ENCODE peak calls at places on chromosomes 1 and 21, in ten cellular contexts. Z is neural progenitor cell, Y is sigmoid colon, O is adrenal gland, V is GM23248, D is stomach, R is psoas muscle, B is small intestine, F is IMR-90, I is aorta. Q is an unnamed sample. For H3K36me3, the result is how much of the 10 kb centered on the place peaks cover.

GRCh38 chr1:225707824-225708223 is 54.9 kb upstream of the ENAH start:
- DNase-seq in Z (no peak), Y (no peak), O (no peak), V (no peak), D (no peak), R (no peak), B (no peak), F (no peak), I (no peak), Q (no peak)

GRCh38 chr1:163824006-163824405 is 502.3 kb downstream of the NUF2 start:
- DNase-seq in Z (no peak), Y (peak), O (no peak), V (peak), D (no peak), R (no peak), B (no peak), F (peak), I (peak), Q (no peak)

GRCh38 chr1:158649052-158649451 is 37.5 kb downstream of the SPTA1 start:
- DNase-seq in Z (no peak), Y (no peak), O (no peak), V (no peak), D (no peak), R (no peak), B (no peak), F (no peak), I (no peak), Q (no peak)

GRCh38 chr1:18597159-18598042 is 33.2 kb upstream of the PAX7 start:
- DNase-seq in Z (peak), Y (peak), O (peak), V (peak), D (peak), R (peak), B (peak), F (peak), I (no peak), Q (peak)

GRCh38 chr1:29782846-29783500 is 546.7 kb downstream of the PTPRU start:
- DNase-seq in Z (no peak), Y (no peak), O (peak), V (no peak), D (no peak), R (no peak), B (no peak), F (no peak), I (no peak), Q (no peak)

GRCh38 chr1:21318714-21319159 is 28.5 kb upstream of the ECE1 start:
- DNase-seq in Z (no peak), Y (peak), O (peak), V (peak), D (peak), R (peak), B (no peak), F (peak), I (peak), Q (peak)

GRCh38 chr1:186828612-186829542 is at the start of gene PLA2G4A:
- DNase-seq in Z (peak), Y (peak), O (peak), V (peak), D (peak), R (no peak), B (peak), F (peak), I (peak), Q (peak)

GRCh38 chr1:221643404-221644175 is 98.3 kb downstream of the DUSP10 start:
- DNase-seq in Z (no peak), Y (no peak), O (no peak), V (no peak), D (no peak), R (no peak), B (no peak), F (no peak), I (no peak), Q (no peak)

GRCh38 chr1:239386453-239387303 is at the start of gene CHRM3:
- DNase-seq in Z (peak), Y (peak), O (peak), V (peak), D (peak), R (peak), B (peak), F (no peak), I (peak), Q (peak)

GRCh38 chr1:228087771-228088251 is 5.3 kb downstream of the ARF1 start:
- DNase-seq in Z (no peak), Y (peak), O (no peak), V (peak), D (no peak), R (peak), B (no peak), F (peak), I (peak), Q (peak)

GRCh38 chr1:47298025-47298699 is 15.8 kb downstream of the STIL start:
- DNase-seq in Z (no peak), Y (no peak), O (no peak), V (peak), D (no peak), R (no peak), B (no peak), F (no peak), I (no peak), Q (no peak)

GRCh38 chr1:12617901-12618660 is at the start of gene DHRS3:
- DNase-seq in Z (peak), Y (peak), O (peak), V (peak), D (peak), R (peak), B (peak), F (peak), I (peak), Q (peak)

GRCh38 chr1:8847990-8848389 is 30.5 kb downstream of the ENO1 start:
- DNase-seq in Z (no peak), Y (no peak), O (no peak), V (no peak), D (peak), R (no peak), B (peak), F (no peak), I (no peak), Q (no peak)

GRCh38 chr21:46153259-46154154 is 1.9 kb downstream of the FTCD start:
- DNase-seq in Z (peak), Y (peak), O (peak), V (peak), D (peak), R (peak), B (peak), F (no peak), I (peak), Q (peak)

GRCh38 chr1:165763442-165763841 is 5.2 kb downstream of the TMCO1 start:
- DNase-seq in Z (no peak), Y (no peak), O (no peak), V (no peak), D (no peak), R (no peak), B (no peak), F (no peak), I (no peak), Q (no peak)

GRCh38 chr1:190908691-190909090 is 431.0 kb upstream of the BRINP3 start:
- DNase-seq in Z (no peak), Y (no peak), O (no peak), V (peak), D (no peak), R (no peak), B (no peak), F (peak), I (no peak), Q (no peak)

GRCh38 chr1:162387226-162388082 is 5.9 kb downstream of the C1orf226 start:
- DNase-seq in Z (peak), Y (no peak), O (no peak), V (no peak), D (no peak), R (no peak), B (no peak), F (no peak), I (no peak), Q (no peak)

GRCh38 chr1:109208847-109209463 is 4.8 kb upstream of the SARS1 start:
- DNase-seq in Z (no peak), Y (no peak), O (peak), V (peak), D (no peak), R (no peak), B (peak), F (peak), I (no peak), Q (no peak)

GRCh38 chr1:109206324-109206723 is 7.4 kb upstream of the SARS1 start:
- DNase-seq in Z (no peak), Y (no peak), O (no peak), V (no peak), D (no peak), R (no peak), B (no peak), F (peak), I (no peak), Q (no peak)

GRCh38 chr1:109210058-109210457 is 3.7 kb upstream of the SARS1 start:
- DNase-seq in Z (no peak), Y (no peak), O (no peak), V (no peak), D (no peak), R (no peak), B (no peak), F (no peak), I (no peak), Q (no peak)

GRCh38 chr1:109207472-109208103 is 6.1 kb upstream of the SARS1 start:
- DNase-seq in Z (no peak), Y (no peak), O (peak), V (no peak), D (no peak), R (no peak), B (no peak), F (no peak), I (no peak), Q (no peak)

DNA sequence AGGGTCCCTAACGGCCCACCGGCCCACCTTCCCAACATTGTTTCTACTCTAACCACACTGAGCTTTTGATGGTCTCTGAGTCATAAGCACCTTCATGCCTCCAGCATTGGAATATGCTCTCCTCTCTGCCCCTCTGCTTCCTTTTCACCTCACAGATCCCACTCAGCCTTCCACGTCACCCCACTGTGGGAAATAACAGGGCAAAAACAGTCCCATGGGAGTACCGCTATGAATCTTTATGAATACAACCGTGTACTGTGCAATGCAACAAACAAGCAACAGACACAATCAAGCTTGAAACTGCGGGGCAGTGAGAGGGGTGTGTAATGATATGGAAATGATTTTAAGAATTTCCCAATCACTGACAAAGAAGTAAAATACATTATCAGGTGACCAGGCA is 5.3 kb upstream of the SARS1 start:
- DNase-seq in Z (no peak), Y (no peak), O (peak), V (no peak), D (no peak), R (no peak), B (no peak), F (no peak), I (no peak), Q (no peak)
- H3K4me3 ChIP-seq in Z (no peak), Y (no peak), O (no peak), V (no peak), D (no peak), R (no peak), B (no peak), F (no peak), I (no peak), Q (no peak)

GRCh38 chr1:2375246-2375922 is 16.0 kb downstream of the MORN1 start:
- DNase-seq in Z (no peak), Y (no peak), O (no peak), V (no peak), D (no peak), R (peak), B (peak), F (no peak), I (peak), Q (peak)

GRCh38 chr1:2377751-2378440 is 13.5 kb downstream of the MORN1 start:
- DNase-seq in Z (no peak), Y (peak), O (no peak), V (no peak), D (no peak), R (peak), B (no peak), F (no peak), I (peak), Q (no peak)

GRCh38 chr1:2376931-2377672 is 14.3 kb downstream of the MORN1 start:
- DNase-seq in Z (no peak), Y (peak), O (no peak), V (no peak), D (no peak), R (peak), B (no peak), F (no peak), I (peak), Q (no peak)

GRCh38 chr1:2375923-2376260 is 15.5 kb downstream of the MORN1 start:
- DNase-seq in Z (no peak), Y (peak), O (no peak), V (no peak), D (no peak), R (no peak), B (no peak), F (no peak), I (peak), Q (no peak)

GRCh38 chr1:2376261-2376741 is 15.1 kb downstream of the MORN1 start:
- DNase-seq in Z (no peak), Y (peak), O (no peak), V (no peak), D (no peak), R (peak), B (no peak), F (no peak), I (peak), Q (no peak)
- H3K36me3 ChIP-seq in Z (under half), Y (under half), O (under half), V (under half), D (under half), R (under half), B (under half), F (under half), I (under half), Q (under half)

GRCh38 chr1:114262314-114262960 is 108.8 kb upstream of the SYT6 start:
- DNase-seq in Z (no peak), Y (no peak), O (no peak), V (no peak), D (no peak), R (no peak), B (peak), F (no peak), I (no peak), Q (no peak)
- H3K27ac ChIP-seq in Z (peak), Y (no peak), O (no peak), V (no peak), D (no peak), R (no peak), B (no peak), F (no peak), I (no peak), Q (no peak)

GRCh38 chr1:23581219-23581618 is 21.9 kb upstream of the ID3 start:
- DNase-seq in Z (no peak), Y (peak), O (peak), V (no peak), D (no peak), R (peak), B (no peak), F (peak), I (peak), Q (no peak)

GRCh38 chr1:23577056-23577985 is 18.0 kb upstream of the ID3 start:
- DNase-seq in Z (no peak), Y (peak), O (peak), V (peak), D (no peak), R (no peak), B (peak), F (peak), I (peak), Q (no peak)

GRCh38 chr1:23576338-23577055 is 17.2 kb upstream of the ID3 start:
- DNase-seq in Z (no peak), Y (no peak), O (no peak), V (peak), D (no peak), R (no peak), B (no peak), F (no peak), I (no peak), Q (no peak)

GRCh38 chr1:23578997-23579363 is 19.7 kb upstream of the ID3 start:
- DNase-seq in Z (no peak), Y (no peak), O (no peak), V (no peak), D (no peak), R (no peak), B (no peak), F (no peak), I (no peak), Q (no peak)

DNA sequence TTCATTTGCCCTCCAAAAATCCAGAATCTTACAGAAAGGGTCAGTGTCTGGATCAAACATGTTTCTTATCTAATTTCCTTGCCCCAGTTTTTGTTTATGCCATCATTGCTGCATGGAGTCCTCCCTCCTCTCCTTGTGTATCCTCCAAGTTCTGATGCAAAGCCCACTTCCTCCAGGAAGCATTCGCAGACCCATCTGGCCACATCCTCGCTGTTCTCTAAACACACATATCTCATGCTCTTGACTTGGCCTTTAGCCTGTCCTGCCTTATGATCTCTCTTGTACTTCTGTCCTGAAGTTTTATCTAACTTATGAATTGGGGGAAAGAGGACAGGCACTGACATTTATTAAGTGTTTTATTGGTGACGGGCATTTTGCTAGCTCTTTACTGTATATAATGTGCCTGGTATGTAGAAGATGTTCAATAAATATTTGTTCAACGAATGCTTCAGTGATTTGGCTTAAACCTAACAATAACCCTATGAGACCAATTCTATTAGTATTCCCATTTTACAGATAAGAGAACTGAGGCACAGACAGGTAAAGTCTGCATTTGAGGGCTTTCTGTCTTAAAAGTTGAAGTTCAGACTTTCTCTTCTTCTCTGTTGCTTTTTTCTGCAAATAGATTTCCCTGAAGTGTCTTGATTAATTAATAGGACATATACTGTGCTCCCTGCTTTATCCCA is 19.2 kb upstream of the ID3 start:
- DNase-seq in Z (no peak), Y (no peak), O (no peak), V (no peak), D (no peak), R (no peak), B (no peak), F (peak), I (no peak), Q (no peak)
- H3K4me3 ChIP-seq in Z (no peak), Y (no peak), O (no peak), V (no peak), D (no peak), R (no peak), B (no peak), F (no peak), I (no peak), Q (no peak)